ENCODE peak calls at places on chromosomes 3 and 15, in four cellular contexts. One of them, this sample, is unnamed.

GRCh38 chr15:68631621-68632051 is 52.8 kb downstream of the CORO2B start:
- DNase-seq in activated naive CD4-positive, alpha-beta T cell treated with anti-CD3 and anti-CD28 coated beads for 36 hours: no peak
- DNase-seq in GM04503: no peak
- DNase-seq in choroid plexus epithelial cell: no peak
- DNase-seq in this sample: no peak

GRCh38 chr3:150255416-150255815 is 152.7 kb upstream of the TSC22D2 start:
- DNase-seq in activated naive CD4-positive, alpha-beta T cell treated with anti-CD3 and anti-CD28 coated beads for 36 hours: no peak
- DNase-seq in GM04503: no peak
- DNase-seq in choroid plexus epithelial cell: no peak
- DNase-seq in this sample: peak

GRCh38 chr15:77985931-77986480 is 91.5 kb downstream of the TBC1D2B start:
- DNase-seq in activated naive CD4-positive, alpha-beta T cell treated with anti-CD3 and anti-CD28 coated beads for 36 hours: no peak
- DNase-seq in GM04503: no peak
- DNase-seq in choroid plexus epithelial cell: no peak
- DNase-seq in this sample: no peak

GRCh38 chr3:188104050-188104449 is 49.9 kb upstream of the LPP start:
- DNase-seq in activated naive CD4-positive, alpha-beta T cell treated with anti-CD3 and anti-CD28 coated beads for 36 hours: no peak
- DNase-seq in GM04503: no peak
- DNase-seq in choroid plexus epithelial cell: peak
- DNase-seq in this sample: no peak

GRCh38 chr15:88563638-88564037 is 17.2 kb upstream of the DET1 start:
- DNase-seq in activated naive CD4-positive, alpha-beta T cell treated with anti-CD3 and anti-CD28 coated beads for 36 hours: no peak
- DNase-seq in GM04503: no peak
- DNase-seq in choroid plexus epithelial cell: no peak
- DNase-seq in this sample: peak

GRCh38 chr3:33218072-33218445 is 551 bp downstream of the SUSD5 start:
- DNase-seq in activated naive CD4-positive, alpha-beta T cell treated with anti-CD3 and anti-CD28 coated beads for 36 hours: no peak
- DNase-seq in GM04503: no peak
- DNase-seq in choroid plexus epithelial cell: no peak
- DNase-seq in this sample: no peak

GRCh38 chr3:127366383-127366782 is 78.5 kb upstream of the PRR20G start:
- DNase-seq in activated naive CD4-positive, alpha-beta T cell treated with anti-CD3 and anti-CD28 coated beads for 36 hours: no peak
- DNase-seq in GM04503: no peak
- DNase-seq in choroid plexus epithelial cell: peak
- DNase-seq in this sample: no peak

GRCh38 chr3:133980550-133980949 is 49.2 kb downstream of the SLCO2A1 start:
- DNase-seq in activated naive CD4-positive, alpha-beta T cell treated with anti-CD3 and anti-CD28 coated beads for 36 hours: no peak
- DNase-seq in GM04503: no peak
- DNase-seq in choroid plexus epithelial cell: no peak
- DNase-seq in this sample: no peak

GRCh38 chr3:194375473-194375872 is 5.9 kb upstream of the LRRC15 start:
- DNase-seq in activated naive CD4-positive, alpha-beta T cell treated with anti-CD3 and anti-CD28 coated beads for 36 hours: no peak
- DNase-seq in GM04503: no peak
- DNase-seq in choroid plexus epithelial cell: no peak
- DNase-seq in this sample: no peak

GRCh38 chr3:182697345-182697919 is 95.9 kb upstream of the ATP11B start:
- DNase-seq in activated naive CD4-positive, alpha-beta T cell treated with anti-CD3 and anti-CD28 coated beads for 36 hours: no peak
- DNase-seq in GM04503: no peak
- DNase-seq in choroid plexus epithelial cell: no peak
- DNase-seq in this sample: peak

GRCh38 chr15:65077981-65078352 is 1.4 kb downstream of the KBTBD13 start:
- DNase-seq in activated naive CD4-positive, alpha-beta T cell treated with anti-CD3 and anti-CD28 coated beads for 36 hours: peak
- DNase-seq in GM04503: no peak
- DNase-seq in choroid plexus epithelial cell: peak
- DNase-seq in this sample: peak

GRCh38 chr15:52133510-52134220 is 21.1 kb upstream of the BCL2L10 start:
- DNase-seq in activated naive CD4-positive, alpha-beta T cell treated with anti-CD3 and anti-CD28 coated beads for 36 hours: no peak
- DNase-seq in GM04503: no peak
- DNase-seq in choroid plexus epithelial cell: no peak
- DNase-seq in this sample: no peak

GRCh38 chr3:122358633-122359032 is 24.4 kb downstream of the MIX23 start:
- DNase-seq in activated naive CD4-positive, alpha-beta T cell treated with anti-CD3 and anti-CD28 coated beads for 36 hours: no peak
- DNase-seq in GM04503: no peak
- DNase-seq in choroid plexus epithelial cell: no peak
- DNase-seq in this sample: no peak